ENCODE peak calls at places on chromosomes 11 and 22, in nine cellular contexts. One of them, this sample, is unnamed. For H3K4me1, the result is how much of the 10 kb centered on the place peaks cover.

GRCh38 chr22:44028091-44028490 is 4.0 kb downstream of the PARVB start:
- DNase-seq in testis: no peak
- DNase-seq in ovary: no peak
- DNase-seq in GM12878: no peak
- DNase-seq in breast epithelium: no peak
- DNase-seq in A549: no peak
- DNase-seq in prostate gland: no peak
- DNase-seq in tibial nerve: no peak
- DNase-seq in adrenal gland: no peak
- DNase-seq in this sample: no peak

GRCh38 chr11:10922944-10923343 is 65.1 kb upstream of the ZBED5 start:
- DNase-seq in prostate gland: no peak
- DNase-seq in testis: no peak
- DNase-seq in tibial nerve: no peak
- DNase-seq in adrenal gland: no peak
- DNase-seq in breast epithelium: no peak
- DNase-seq in ovary: no peak
- DNase-seq in GM12878: no peak
- DNase-seq in A549: no peak
- DNase-seq in this sample: no peak

GRCh38 chr22:29195964-29196666 is 9.6 kb upstream of the EMID1 start:
- DNase-seq in prostate gland: no peak
- DNase-seq in tibial nerve: no peak
- DNase-seq in testis: no peak
- DNase-seq in GM12878: no peak
- DNase-seq in breast epithelium: no peak
- DNase-seq in adrenal gland: no peak
- DNase-seq in ovary: no peak
- DNase-seq in A549: no peak
- DNase-seq in this sample: no peak

GRCh38 chr11:64447717-64448598 is 89.0 kb downstream of the RPS6KA4 start:
- DNase-seq in GM12878: peak
- DNase-seq in testis: peak
- DNase-seq in adrenal gland: peak
- DNase-seq in tibial nerve: no peak
- DNase-seq in prostate gland: peak
- DNase-seq in ovary: peak
- DNase-seq in breast epithelium: peak
- DNase-seq in A549: no peak
- DNase-seq in this sample: peak

GRCh38 chr22:44404341-44405020 is 91.7 kb upstream of the SHISAL1 start:
- DNase-seq in testis: no peak
- DNase-seq in ovary: peak
- DNase-seq in breast epithelium: no peak
- DNase-seq in GM12878: no peak
- DNase-seq in adrenal gland: no peak
- DNase-seq in A549: no peak
- DNase-seq in tibial nerve: no peak
- DNase-seq in prostate gland: no peak
- DNase-seq in this sample: no peak

GRCh38 chr11:131977854-131978253 is 607.4 kb downstream of the NTM start:
- DNase-seq in tibial nerve: no peak
- DNase-seq in A549: no peak
- DNase-seq in breast epithelium: no peak
- DNase-seq in GM12878: no peak
- DNase-seq in prostate gland: no peak
- DNase-seq in testis: no peak
- DNase-seq in ovary: no peak
- DNase-seq in adrenal gland: no peak
- DNase-seq in this sample: no peak

GRCh38 chr22:17966403-17966717 is 58.0 kb downstream of the MICAL3 start:
- DNase-seq in prostate gland: no peak
- DNase-seq in GM12878: no peak
- DNase-seq in testis: no peak
- DNase-seq in A549: no peak
- DNase-seq in ovary: no peak
- DNase-seq in breast epithelium: no peak
- DNase-seq in adrenal gland: no peak
- DNase-seq in tibial nerve: no peak
- DNase-seq in this sample: no peak

GRCh38 chr11:122843281-122844150 is 5.2 kb downstream of the CRTAM start:
- DNase-seq in ovary: no peak
- DNase-seq in breast epithelium: no peak
- DNase-seq in GM12878: no peak
- DNase-seq in tibial nerve: no peak
- DNase-seq in adrenal gland: no peak
- DNase-seq in testis: no peak
- DNase-seq in A549: no peak
- DNase-seq in prostate gland: no peak
- DNase-seq in this sample: no peak

GRCh38 chr11:59106363-59107336 is at the start of gene FAM111B:
- DNase-seq in ovary: peak
- DNase-seq in adrenal gland: peak
- DNase-seq in breast epithelium: peak
- DNase-seq in GM12878: peak
- DNase-seq in tibial nerve: peak
- DNase-seq in prostate gland: peak
- DNase-seq in testis: peak
- DNase-seq in A549: peak
- DNase-seq in this sample: peak

GRCh38 chr22:29142116-29142515 is 63.6 kb upstream of the EMID1 start:
- DNase-seq in A549: no peak
- DNase-seq in prostate gland: no peak
- DNase-seq in tibial nerve: no peak
- DNase-seq in GM12878: no peak
- DNase-seq in ovary: no peak
- DNase-seq in testis: no peak
- DNase-seq in adrenal gland: no peak
- DNase-seq in breast epithelium: no peak
- DNase-seq in this sample: peak

GRCh38 chr11:130554241-130555055 is 106.0 kb downstream of the ADAMTS15 start:
- DNase-seq in ovary: no peak
- DNase-seq in prostate gland: no peak
- DNase-seq in tibial nerve: no peak
- DNase-seq in testis: no peak
- DNase-seq in breast epithelium: no peak
- DNase-seq in GM12878: no peak
- DNase-seq in A549: no peak
- DNase-seq in adrenal gland: no peak
- DNase-seq in this sample: no peak

GRCh38 chr22:46902998-46903916 is 140.8 kb downstream of the TBC1D22A start:
- DNase-seq in GM12878: no peak
- DNase-seq in ovary: no peak
- DNase-seq in breast epithelium: no peak
- DNase-seq in adrenal gland: peak
- DNase-seq in A549: no peak
- DNase-seq in tibial nerve: no peak
- DNase-seq in testis: no peak
- DNase-seq in prostate gland: no peak
- DNase-seq in this sample: no peak

GRCh38 chr11:19216709-19217374 is 15.1 kb upstream of the CSRP3 start:
- DNase-seq in breast epithelium: no peak
- DNase-seq in ovary: no peak
- DNase-seq in adrenal gland: no peak
- DNase-seq in testis: no peak
- DNase-seq in A549: no peak
- DNase-seq in prostate gland: peak
- DNase-seq in GM12878: no peak
- DNase-seq in tibial nerve: no peak
- DNase-seq in this sample: no peak
- TF ChIP-seq POLR2A in breast epithelium: no peak
- TF ChIP-seq POLR2A in ovary: no peak
- TF ChIP-seq POLR2A in adrenal gland: no peak
- TF ChIP-seq POLR2A in testis: no peak
- TF ChIP-seq POLR2A in A549: no peak
- TF ChIP-seq POLR2A in prostate gland: no peak
- TF ChIP-seq POLR2A in GM12878: no peak
- TF ChIP-seq POLR2A in tibial nerve: no peak
- TF ChIP-seq POLR2A in this sample: no peak

GRCh38 chr11:35546317-35546716 is 20.9 kb upstream of the PAMR1 start:
- DNase-seq in adrenal gland: no peak
- DNase-seq in GM12878: no peak
- DNase-seq in A549: no peak
- DNase-seq in testis: no peak
- DNase-seq in tibial nerve: no peak
- DNase-seq in ovary: no peak
- DNase-seq in breast epithelium: no peak
- DNase-seq in prostate gland: no peak
- DNase-seq in this sample: no peak

GRCh38 chr11:35550374-35551036 is 25.1 kb upstream of the PAMR1 start:
- DNase-seq in A549: no peak
- DNase-seq in GM12878: no peak
- DNase-seq in tibial nerve: no peak
- DNase-seq in ovary: no peak
- DNase-seq in breast epithelium: no peak
- DNase-seq in adrenal gland: no peak
- DNase-seq in prostate gland: no peak
- DNase-seq in testis: no peak
- DNase-seq in this sample: no peak

GRCh38 chr11:35553021-35553420 is 27.6 kb upstream of the PAMR1 start:
- DNase-seq in breast epithelium: no peak
- DNase-seq in ovary: no peak
- DNase-seq in adrenal gland: no peak
- DNase-seq in tibial nerve: no peak
- DNase-seq in testis: no peak
- DNase-seq in GM12878: no peak
- DNase-seq in A549: no peak
- DNase-seq in prostate gland: no peak
- DNase-seq in this sample: no peak

GRCh38 chr11:35548925-35549561 is 23.6 kb upstream of the PAMR1 start:
- DNase-seq in breast epithelium: no peak
- DNase-seq in A549: no peak
- DNase-seq in adrenal gland: no peak
- DNase-seq in GM12878: no peak
- DNase-seq in prostate gland: no peak
- DNase-seq in tibial nerve: no peak
- DNase-seq in ovary: no peak
- DNase-seq in testis: no peak
- DNase-seq in this sample: no peak

GRCh38 chr11:35549787-35550186 is 24.4 kb upstream of the PAMR1 start:
- DNase-seq in ovary: no peak
- DNase-seq in adrenal gland: no peak
- DNase-seq in A549: peak
- DNase-seq in tibial nerve: no peak
- DNase-seq in breast epithelium: no peak
- DNase-seq in GM12878: no peak
- DNase-seq in prostate gland: no peak
- DNase-seq in testis: no peak
- DNase-seq in this sample: no peak
- H3K4me1 ChIP-seq in ovary: under half
- H3K4me1 ChIP-seq in adrenal gland: under half
- H3K4me1 ChIP-seq in A549: under half
- H3K4me1 ChIP-seq in tibial nerve: under half
- H3K4me1 ChIP-seq in breast epithelium: under half
- H3K4me1 ChIP-seq in GM12878: under half
- H3K4me1 ChIP-seq in prostate gland: under half
- H3K4me1 ChIP-seq in testis: under half
- H3K4me1 ChIP-seq in this sample: under half

GRCh38 chr22:42887523-42888507 is 30.7 kb upstream of the ARFGAP3 start:
- DNase-seq in A549: no peak
- DNase-seq in prostate gland: no peak
- DNase-seq in testis: no peak
- DNase-seq in adrenal gland: no peak
- DNase-seq in ovary: no peak
- DNase-seq in tibial nerve: no peak
- DNase-seq in GM12878: no peak
- DNase-seq in breast epithelium: no peak
- DNase-seq in this sample: no peak
- H3K27ac ChIP-seq in A549: no peak
- H3K27ac ChIP-seq in prostate gland: no peak
- H3K27ac ChIP-seq in testis: no peak
- H3K27ac ChIP-seq in adrenal gland: no peak
- H3K27ac ChIP-seq in ovary: no peak
- H3K27ac ChIP-seq in tibial nerve: no peak
- H3K27ac ChIP-seq in GM12878: no peak
- H3K27ac ChIP-seq in breast epithelium: no peak
- H3K27ac ChIP-seq in this sample: no peak

DNA sequence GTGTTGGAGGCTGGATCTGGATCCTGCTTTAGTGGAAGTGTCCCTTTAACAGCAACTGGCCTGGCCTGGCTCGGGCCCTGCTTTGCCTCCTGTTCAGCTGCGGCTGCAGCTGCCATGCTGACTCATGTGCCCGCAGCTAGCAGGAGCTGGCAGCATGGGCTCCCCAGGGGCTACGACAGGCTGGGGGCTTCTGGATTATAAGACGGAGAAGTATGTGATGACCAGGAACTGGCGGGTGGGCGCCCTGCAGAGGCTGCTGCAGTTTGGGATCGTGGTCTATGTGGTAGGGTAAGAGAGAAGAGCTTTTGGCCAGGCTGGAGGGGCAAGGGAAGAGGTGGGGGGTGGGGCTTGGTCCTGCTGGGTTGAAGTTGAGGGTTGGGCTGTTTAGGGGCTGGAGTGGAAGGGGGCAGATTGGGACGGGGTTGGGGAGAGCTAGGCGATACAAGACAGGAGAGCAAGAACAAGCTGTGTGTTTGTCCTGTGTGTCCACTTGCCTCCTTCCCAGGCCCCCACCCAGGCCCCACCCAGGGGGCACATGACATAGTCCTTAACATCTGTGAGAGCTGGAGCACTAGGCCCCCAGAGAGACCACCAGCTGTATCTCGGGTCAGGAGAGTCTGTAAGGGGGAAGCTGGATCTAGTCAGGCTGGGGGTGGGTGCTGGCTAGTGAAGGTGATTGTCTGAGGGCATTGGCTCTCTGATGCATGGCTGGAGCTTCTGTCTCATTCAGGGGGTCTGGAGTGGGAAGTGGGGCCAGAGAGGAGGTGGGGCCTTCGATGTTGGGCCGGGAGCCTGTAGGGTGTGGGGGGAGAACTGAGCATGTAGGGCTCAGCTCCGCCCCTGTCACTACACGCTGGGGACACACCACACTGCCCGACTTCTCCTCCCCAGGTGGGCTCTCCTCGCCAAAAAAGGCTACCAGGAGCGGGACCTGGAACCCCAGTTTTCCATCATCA is at the start of gene P2RX6:
- DNase-seq in breast epithelium: no peak
- DNase-seq in testis: no peak
- DNase-seq in prostate gland: no peak
- DNase-seq in tibial nerve: no peak
- DNase-seq in A549: no peak
- DNase-seq in adrenal gland: no peak
- DNase-seq in ovary: peak
- DNase-seq in GM12878: no peak
- DNase-seq in this sample: no peak
- TF ChIP-seq POLR2A in breast epithelium: no peak
- TF ChIP-seq POLR2A in testis: no peak
- TF ChIP-seq POLR2A in prostate gland: no peak
- TF ChIP-seq POLR2A in tibial nerve: no peak
- TF ChIP-seq POLR2A in A549: no peak
- TF ChIP-seq POLR2A in adrenal gland: no peak
- TF ChIP-seq POLR2A in ovary: no peak
- TF ChIP-seq POLR2A in GM12878: no peak
- TF ChIP-seq POLR2A in this sample: no peak

This sample was measured in Peyer's patch.